ENCODE peak calls at places on chromosome 9, in five cellular contexts. G, U, J, F and L are unnamed samples. For H3K4me1, the result is how much of the 10 kb centered on the place peaks cover.

GRCh38 chr9:87859137-87859536 is 23.5 kb upstream of the SPATA31E1 start:
- DNase-seq in G (no peak), U (no peak), J (no peak), F (no peak), L (no peak)

GRCh38 chr9:79776581-79776980 is 204.8 kb downstream of the TLE4 start:
- DNase-seq in G (no peak), U (peak), J (no peak), F (peak), L (no peak)

GRCh38 chr9:133027134-133027533 is 3.7 kb upstream of the GTF3C5 start:
- DNase-seq in G (no peak), U (no peak), J (no peak), F (no peak), L (no peak)

GRCh38 chr9:27377811-27378345 is 80.9 kb upstream of the EQTN start:
- DNase-seq in G (no peak), U (no peak), J (no peak), F (no peak), L (no peak)

GRCh38 chr9:130110166-130110565 is 56.5 kb downstream of the GPR107 start:
- DNase-seq in G (no peak), U (no peak), J (no peak), F (no peak), L (no peak)

GRCh38 chr9:131677051-131677444 is 62.8 kb downstream of the RAPGEF1 start:
- DNase-seq in G (no peak), U (no peak), J (no peak), F (peak), L (no peak)

GRCh38 chr9:72315089-72315509 is 49.9 kb downstream of the ZFAND5 start:
- DNase-seq in G (peak), U (peak), J (peak), F (no peak), L (no peak)

GRCh38 chr9:121439711-121440110 is 59.9 kb downstream of the GGTA1 start:
- DNase-seq in G (no peak), U (no peak), J (no peak), F (no peak), L (no peak)

GRCh38 chr9:137281345-137282116 is 4.0 kb downstream of the TOR4A start:
- DNase-seq in G (no peak), U (no peak), J (no peak), F (no peak), L (no peak)

GRCh38 chr9:137660144-137660543 is 41.3 kb downstream of the EHMT1 start:
- DNase-seq in G (no peak), U (no peak), J (no peak), F (no peak), L (no peak)

GRCh38 chr9:130590305-130590704 is 10.9 kb downstream of the FUBP3 start:
- DNase-seq in G (peak), U (no peak), J (no peak), F (no peak), L (no peak)

GRCh38 chr9:23824241-23825142 is 1.5 kb downstream of the ELAVL2 start:
- DNase-seq in G (no peak), U (no peak), J (no peak), F (peak), L (no peak)

GRCh38 chr9:127828262-127829031 is 25.8 kb downstream of the FPGS start:
- DNase-seq in G (peak), U (peak), J (peak), F (peak), L (no peak)
- H3K4me3 ChIP-seq in G (peak), U (peak), J (peak), F (no peak), L (peak)

GRCh38 chr9:110192531-110193326 is 15.2 kb downstream of the C9orf152 start:
- DNase-seq in G (no peak), U (no peak), J (peak), F (peak), L (no peak)

GRCh38 chr9:110198357-110198756 is 9.6 kb downstream of the C9orf152 start:
- DNase-seq in G (no peak), U (no peak), J (no peak), F (no peak), L (no peak)

GRCh38 chr9:110199643-110200042 is 8.3 kb downstream of the C9orf152 start:
- DNase-seq in G (no peak), U (no peak), J (no peak), F (no peak), L (no peak)

GRCh38 chr9:110202232-110202631 is 5.7 kb downstream of the C9orf152 start:
- DNase-seq in G (no peak), U (no peak), J (no peak), F (no peak), L (no peak)

GRCh38 chr9:110197330-110198187 is 10.4 kb downstream of the C9orf152 start:
- DNase-seq in G (no peak), U (no peak), J (no peak), F (no peak), L (no peak)
- TF ChIP-seq CTCF in G (no peak), U (no peak), J (no peak), F (peak), L (peak)

DNA sequence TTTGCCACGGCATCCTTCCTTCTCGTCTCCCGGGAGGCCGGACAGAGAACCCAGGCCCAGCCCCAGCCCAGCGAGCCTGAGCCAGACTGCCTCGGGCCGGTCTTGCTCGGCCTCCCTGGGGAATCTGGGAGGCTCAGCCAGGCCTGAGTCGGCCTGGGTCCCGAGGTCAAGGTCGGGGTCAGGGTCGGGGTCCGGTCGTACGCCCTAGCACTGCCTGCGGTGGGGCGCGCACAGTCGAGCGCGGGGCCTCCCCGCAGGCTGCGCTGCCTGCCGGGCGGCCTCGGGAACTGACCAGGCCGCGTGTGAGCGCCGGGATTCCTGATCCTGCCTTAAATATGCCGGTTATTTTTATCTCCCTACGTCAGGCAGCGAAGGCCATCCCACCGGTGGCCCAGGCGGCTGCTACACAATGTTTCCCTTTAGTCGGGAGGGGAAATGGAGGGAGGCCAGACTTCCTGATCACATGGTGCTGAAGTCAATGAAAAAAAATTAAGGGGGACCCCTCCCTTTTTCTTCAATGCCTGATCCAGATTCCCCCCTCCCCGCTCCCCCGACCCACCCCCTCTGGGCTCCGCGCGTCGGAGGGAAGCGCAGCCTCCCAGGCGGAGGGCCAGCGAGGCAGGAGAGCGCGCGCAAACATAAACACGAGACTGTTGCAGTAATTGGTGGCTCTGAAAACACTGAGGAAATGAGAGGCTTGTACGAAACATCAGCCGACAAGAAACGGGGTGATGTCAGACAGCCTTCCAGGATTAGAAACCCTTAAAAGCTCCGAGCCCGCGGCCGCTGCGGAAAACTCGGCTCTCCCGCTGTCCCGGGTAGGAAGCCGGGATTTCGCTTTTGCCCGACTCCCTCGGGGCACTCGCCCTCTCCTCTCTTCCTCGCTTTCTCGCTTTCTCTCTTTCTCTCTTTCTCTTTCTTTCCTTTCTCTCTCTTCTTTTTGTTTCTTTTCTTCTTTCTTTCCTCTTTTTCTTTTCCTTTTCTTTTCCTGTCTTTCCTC is 148.2 kb upstream of the KLF4 start:
- DNase-seq in G (peak), U (peak), J (peak), F (peak), L (no peak)
- H3K4me1 ChIP-seq in G (under half), U (under half), J (under half), F (under half), L (under half)

DNA sequence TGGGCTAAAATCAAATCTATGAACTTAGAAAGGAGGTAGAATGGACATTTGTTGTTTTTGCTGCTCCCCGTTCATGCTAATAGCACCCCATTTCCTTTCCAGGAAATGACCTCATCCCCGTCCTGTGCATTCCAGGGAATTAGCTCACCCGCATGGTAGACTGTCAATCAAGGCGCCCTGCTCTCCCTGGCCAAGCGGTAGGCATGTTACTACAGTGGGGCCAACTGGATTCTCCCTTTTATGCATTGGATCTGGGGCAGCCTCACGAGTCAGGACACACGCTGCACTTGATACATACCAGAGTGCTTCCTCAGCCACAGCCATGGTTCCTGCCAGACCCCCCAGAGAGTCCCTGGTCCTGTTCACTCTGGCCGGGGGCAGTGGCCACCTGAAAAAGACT is 111.0 kb upstream of the PTCH1 start:
- DNase-seq in G (no peak), U (no peak), J (no peak), F (peak), L (no peak)
- H3K4me3 ChIP-seq in G (no peak), U (no peak), J (no peak), F (no peak), L (no peak)

GRCh38 chr9:95738438-95738837 is 137.1 kb upstream of the ERCC6L2 start:
- DNase-seq in G (no peak), U (no peak), J (no peak), F (no peak), L (no peak)

GRCh38 chr9:95736891-95737522 is 138.5 kb upstream of the ERCC6L2 start:
- DNase-seq in G (no peak), U (no peak), J (no peak), F (no peak), L (no peak)

GRCh38 chr9:95733687-95734659 is 141.5 kb upstream of the ERCC6L2 start:
- DNase-seq in G (no peak), U (no peak), J (no peak), F (no peak), L (no peak)

GRCh38 chr9:95735701-95736100 is 139.8 kb upstream of the ERCC6L2 start:
- DNase-seq in G (no peak), U (no peak), J (no peak), F (no peak), L (no peak)

GRCh38 chr9:95736370-95736769 is 139.1 kb upstream of the ERCC6L2 start:
- DNase-seq in G (no peak), U (no peak), J (no peak), F (no peak), L (no peak)
- TF ChIP-seq CTCF in G (no peak), U (no peak), J (no peak), F (no peak), L (peak)

GRCh38 chr9:21615018-21615417 is 132.9 kb upstream of the IFNE start:
- DNase-seq in G (no peak), U (no peak), J (no peak), F (no peak), L (no peak)

GRCh38 chr9:21615446-21615845 is 133.3 kb upstream of the IFNE start:
- DNase-seq in G (no peak), U (no peak), J (no peak), F (peak), L (no peak)

GRCh38 chr9:21611896-21612295 is 129.8 kb upstream of the IFNE start:
- DNase-seq in G (no peak), U (no peak), J (no peak), F (peak), L (peak)

DNA sequence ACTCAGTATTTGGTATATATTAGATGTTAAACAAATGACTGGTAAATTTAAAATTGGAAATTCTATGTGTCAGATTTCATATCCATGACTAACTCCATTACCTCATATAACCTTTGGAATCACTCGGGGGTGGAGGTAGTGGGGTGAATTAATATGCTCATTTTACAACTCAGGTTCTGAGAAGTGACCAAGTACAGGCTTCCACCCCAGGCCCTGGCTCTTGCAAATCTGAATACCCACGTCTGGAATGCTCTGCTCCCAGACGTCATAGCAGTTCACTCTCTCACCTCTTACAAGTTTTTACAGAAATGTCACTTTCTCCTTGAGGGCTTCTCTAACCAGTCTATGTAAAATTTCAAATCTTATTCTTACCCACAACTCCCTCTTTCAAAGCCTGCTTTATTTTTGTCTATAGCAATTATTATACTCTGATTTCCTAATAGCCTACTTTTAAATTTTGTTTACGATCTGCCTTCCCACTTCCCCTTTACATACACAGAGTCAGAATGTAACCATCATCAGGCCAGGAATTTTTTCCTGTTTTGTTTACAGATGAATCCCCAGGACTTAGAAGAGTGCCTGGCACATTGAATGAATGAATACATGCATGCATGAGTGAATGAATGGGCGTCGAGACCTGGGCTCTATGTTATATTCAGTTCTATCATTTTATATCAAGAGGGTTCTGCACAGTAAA is 134.1 kb upstream of the IFNE start:
- DNase-seq in G (no peak), U (no peak), J (no peak), F (peak), L (peak)
- H3K4me1 ChIP-seq in G (under half), U (under half), J (under half), F (under half), L (under half)